ENCODE peak calls at places on chromosomes 12 and 14, in nine cellular contexts. W is Right ventricle myocardium inferior; B is Caki2; H is Daoy; A is stimulated activated CD4-positive, alpha-beta T cell treated with anti-CD3 and anti-CD28 coated beads, Interleukin-2, amount 100 ng/mL, for 48 hours; E is Ammon's horn; K is renal cortical epithelial cell; C is amniotic stem cell; Q is activated T-cell treated with anti-CD3 and anti-CD28 coated beads, Interleukin-2, amount 50 U/mL, for 72 hours. V is an unnamed sample.

GRCh38 chr12:10753066-10753465 is 29.9 kb upstream of the YBX3 start:
- DNase-seq in W (no peak), A (no peak), Q (no peak), C (no peak), B (peak), K (peak), E (no peak), H (no peak), V (no peak)

GRCh38 chr12:84572186-84572585 is 340.4 kb downstream of the SLC6A15 start:
- DNase-seq in A (no peak), W (no peak), K (no peak), B (no peak), E (no peak), C (no peak), H (no peak), Q (no peak), V (no peak)

GRCh38 chr14:53613404-53614253 is 343.0 kb downstream of the BMP4 start:
- DNase-seq in K (peak), C (no peak), B (peak), E (peak), H (peak), A (no peak), W (no peak), Q (no peak), V (peak)

GRCh38 chr12:121767525-121768016 is 25.9 kb downstream of the RHOF start:
- DNase-seq in H (peak), K (peak), B (no peak), Q (no peak), E (peak), W (peak), C (no peak), A (no peak), V (no peak)

GRCh38 chr14:101113835-101114725 is 210.6 kb upstream of the RTL1 start:
- DNase-seq in A (no peak), C (no peak), B (no peak), E (no peak), Q (no peak), K (no peak), W (peak), H (peak), V (no peak)

GRCh38 chr12:49541140-49541861 is 2.5 kb downstream of the KCNH3 start:
- DNase-seq in B (no peak), Q (no peak), C (no peak), K (no peak), H (no peak), A (no peak), W (no peak), E (no peak), V (no peak)

GRCh38 chr12:7460375-7461259 is 16.7 kb upstream of the CD163L1 start:
- DNase-seq in W (no peak), H (peak), B (peak), C (peak), A (peak), Q (peak), K (peak), E (peak), V (peak)

GRCh38 chr14:88559852-88560251 is 3.0 kb upstream of the ZC3H14 start:
- DNase-seq in A (no peak), E (peak), W (no peak), Q (no peak), C (peak), K (peak), H (peak), B (no peak), V (no peak)

GRCh38 chr12:124855275-124855957 is 8.2 kb downstream of the SCARB1 start:
- DNase-seq in Q (no peak), A (no peak), W (no peak), B (no peak), H (no peak), K (no peak), E (no peak), C (no peak), V (no peak)

GRCh38 chr14:88853129-88853528 is 28.7 kb downstream of the TTC8 start:
- DNase-seq in E (no peak), Q (no peak), B (no peak), C (no peak), K (no peak), W (no peak), H (no peak), A (no peak), V (no peak)

GRCh38 chr14:32430326-32430725 is 101.2 kb downstream of the AKAP6 start:
- DNase-seq in Q (no peak), B (peak), W (no peak), H (peak), K (no peak), C (peak), A (no peak), E (peak), V (no peak)

GRCh38 chr12:91326043-91327027 is 143.7 kb upstream of the DCN start:
- DNase-seq in A (peak), E (peak), K (peak), W (no peak), C (peak), Q (peak), H (peak), B (peak), V (peak)

GRCh38 chr12:1918081-1918874 is at the start of gene CACNA2D4:
- DNase-seq in W (no peak), Q (no peak), A (no peak), H (no peak), C (no peak), B (no peak), E (peak), K (no peak), V (peak)

GRCh38 chr12:49537709-49538601 is 875 bp upstream of the KCNH3 start:
- DNase-seq in C (no peak), H (no peak), A (no peak), W (peak), Q (peak), K (no peak), B (no peak), E (no peak), V (no peak)

GRCh38 chr14:29724991-29725390 is 202.7 kb downstream of the PRKD1 start:
- DNase-seq in E (no peak), B (peak), A (no peak), K (peak), W (no peak), H (peak), Q (no peak), C (no peak), V (no peak)

GRCh38 chr12:106068296-106068695 is 70.5 kb downstream of the NUAK1 start:
- DNase-seq in E (no peak), K (no peak), A (no peak), C (no peak), H (no peak), W (no peak), B (no peak), Q (no peak), V (no peak)

GRCh38 chr12:28958553-28959195 is 190.4 kb upstream of the FAR2 start:
- DNase-seq in Q (no peak), W (no peak), E (peak), C (no peak), H (no peak), A (no peak), B (no peak), K (peak), V (no peak)

GRCh38 chr12:46490635-46491034 is 118.1 kb upstream of the SLC38A2 start:
- DNase-seq in W (no peak), H (no peak), B (no peak), E (no peak), K (no peak), C (no peak), A (no peak), Q (no peak), V (no peak)

GRCh38 chr12:53345486-53346195 is 9.5 kb upstream of the SP7 start:
- DNase-seq in C (no peak), A (no peak), Q (no peak), H (peak), K (no peak), B (no peak), W (peak), E (no peak), V (no peak)

GRCh38 chr14:28083456-28083855 is 683.1 kb upstream of the FOXG1 start:
- DNase-seq in A (no peak), Q (no peak), H (peak), E (no peak), K (no peak), B (no peak), C (no peak), W (no peak), V (no peak)

GRCh38 chr14:93319494-93319893 is 13.3 kb downstream of the BTBD7 start:
- DNase-seq in A (no peak), H (no peak), C (no peak), E (no peak), K (no peak), B (no peak), W (no peak), Q (no peak), V (no peak)

GRCh38 chr12:24363177-24363754 is 413.8 kb upstream of the SOX5 start:
- DNase-seq in A (no peak), W (peak), Q (no peak), B (no peak), C (no peak), H (peak), K (no peak), E (no peak), V (no peak)

GRCh38 chr14:104724407-104724980 is 465 bp downstream of the ADSS1 start:
- DNase-seq in A (no peak), C (no peak), K (no peak), W (peak), Q (peak), B (peak), E (peak), H (peak), V (no peak)

GRCh38 chr12:30136661-30137060 is 352.9 kb upstream of the TMTC1 start:
- DNase-seq in A (no peak), W (no peak), H (no peak), C (no peak), K (no peak), B (no peak), Q (no peak), E (no peak), V (no peak)

GRCh38 chr14:80491131-80491530 is 279.8 kb upstream of the DIO2 start:
- DNase-seq in A (no peak), Q (peak), H (peak), W (peak), C (no peak), K (no peak), B (no peak), E (peak), V (no peak)

GRCh38 chr14:89017417-89017816 is 193.0 kb downstream of the TTC8 start:
- DNase-seq in H (no peak), C (no peak), K (peak), E (no peak), W (no peak), A (no peak), Q (no peak), B (no peak), V (no peak)

GRCh38 chr12:94152292-94153083 is 4.1 kb downstream of the PLXNC1 start:
- DNase-seq in K (no peak), E (no peak), Q (no peak), C (no peak), A (no peak), W (no peak), B (no peak), H (no peak), V (no peak)

GRCh38 chr12:128609861-128610260 is 213.9 kb downstream of the SLC15A4 start:
- DNase-seq in A (no peak), H (no peak), Q (no peak), B (peak), W (no peak), E (no peak), C (no peak), K (no peak), V (no peak)

GRCh38 chr12:45878630-45879255 is 111.6 kb downstream of the SCAF11 start:
- DNase-seq in C (no peak), A (no peak), Q (peak), W (no peak), E (no peak), K (no peak), H (no peak), B (no peak), V (no peak)

GRCh38 chr14:90039253-90040010 is 22.4 kb upstream of the KCNK13 start:
- DNase-seq in W (no peak), E (no peak), H (no peak), K (no peak), B (no peak), Q (no peak), A (no peak), C (no peak), V (no peak)

GRCh38 chr12:1220127-1221092 is 229.4 kb downstream of the ERC1 start:
- DNase-seq in A (no peak), Q (no peak), E (no peak), B (no peak), C (no peak), H (no peak), W (no peak), K (no peak), V (no peak)

GRCh38 chr12:6570264-6570887 is 2.3 kb upstream of the NOP2 start:
- DNase-seq in Q (peak), K (peak), A (peak), W (peak), B (peak), E (peak), C (no peak), H (peak), V (peak)

GRCh38 chr12:41794341-41794740 is 350.3 kb downstream of the GXYLT1 start:
- DNase-seq in W (no peak), A (no peak), H (no peak), Q (no peak), E (no peak), B (no peak), C (no peak), K (no peak), V (no peak)

GRCh38 chr12:65306603-65307501 is 28.4 kb downstream of the MSRB3 start:
- DNase-seq in C (no peak), W (peak), E (no peak), B (peak), H (peak), Q (no peak), A (no peak), K (peak), V (peak)

GRCh38 chr12:121013715-121014114 is 2.6 kb downstream of the C12orf43 start:
- DNase-seq in A (no peak), W (no peak), B (no peak), C (no peak), K (no peak), H (no peak), Q (no peak), E (no peak), V (no peak)

GRCh38 chr14:51873221-51873893 is 12.9 kb downstream of the GNG2 start:
- DNase-seq in B (peak), A (no peak), E (peak), H (peak), C (peak), K (peak), Q (peak), W (no peak), V (peak)

GRCh38 chr14:79549515-79549914 is 661.8 kb downstream of the DIO2 start:
- DNase-seq in C (no peak), W (no peak), H (no peak), A (no peak), Q (no peak), B (no peak), E (no peak), K (no peak), V (no peak)

GRCh38 chr12:52561880-52562449 is 9.0 kb upstream of the KRT71 start:
- DNase-seq in E (no peak), B (no peak), A (no peak), C (no peak), W (no peak), K (no peak), Q (no peak), H (peak), V (no peak)

V was measured in stimulated activated naive B cell treated with anti-CD40 and anti-IgM and Interleukin-4, amounts not matched to agents 10 μg/mL and 1 μg/mL and 100 μg/mL, for 72 hours.